ENCODE peak calls at places on chromosome 14, in six cellular contexts. G, B, T, A, H and Z are unnamed samples.

GRCh38 chr14:82067221-82067620 is 533.6 kb upstream of the SEL1L start:
- DNase-seq in H (no peak), G (no peak), B (no peak), T (no peak), A (no peak), Z (no peak)

GRCh38 chr14:48350971-48351370 is 675.6 kb upstream of the MDGA2 start:
- DNase-seq in B (no peak), H (no peak), T (no peak), G (no peak), A (no peak), Z (no peak)

GRCh38 chr14:104661086-104661485 is 28.3 kb upstream of the INF2 start:
- DNase-seq in G (no peak), B (no peak), A (no peak), H (no peak), T (no peak), Z (no peak)

GRCh38 chr14:98189077-98189476 is 1082.9 kb downstream of the BCL11B start:
- DNase-seq in H (no peak), B (no peak), G (no peak), A (no peak), T (no peak), Z (no peak)

GRCh38 chr14:30362369-30363218 is 196.4 kb upstream of the G2E3 start:
- DNase-seq in B (no peak), A (no peak), H (no peak), T (no peak), G (no peak), Z (no peak)

GRCh38 chr14:53516261-53516774 is 363.2 kb upstream of the DDHD1 start:
- DNase-seq in A (no peak), B (no peak), T (no peak), G (no peak), H (no peak), Z (no peak)

GRCh38 chr14:99879401-99880295 is 86.4 kb downstream of the EML1 start:
- DNase-seq in T (no peak), H (no peak), B (no peak), A (no peak), G (no peak), Z (no peak)

GRCh38 chr14:99522025-99522401 is 40.8 kb downstream of the CCNK start:
- DNase-seq in G (no peak), A (no peak), T (no peak), H (no peak), B (no peak), Z (no peak)

GRCh38 chr14:89123851-89124250 is 293.2 kb downstream of the FOXN3 start:
- DNase-seq in B (no peak), G (no peak), A (no peak), T (no peak), H (no peak), Z (no peak)

GRCh38 chr14:23054000-23054811 is 3.1 kb downstream of the CDH24 start:
- DNase-seq in H (peak), A (no peak), B (no peak), T (peak), G (peak), Z (peak)

GRCh38 chr14:23021479-23021878 is 11.5 kb upstream of the C14orf93 start:
- DNase-seq in A (no peak), T (no peak), B (no peak), G (no peak), H (no peak), Z (no peak)

GRCh38 chr14:65421201-65421981 is 8.9 kb downstream of the FUT8 start:
- DNase-seq in G (no peak), A (no peak), T (no peak), B (peak), H (no peak), Z (no peak)

GRCh38 chr14:71372411-71372838 is 465.2 kb downstream of the PCNX1 start:
- DNase-seq in A (no peak), B (no peak), H (peak), G (no peak), T (no peak), Z (no peak)

GRCh38 chr14:75258079-75258802 is 20.4 kb upstream of the FOS start:
- DNase-seq in H (no peak), A (no peak), G (no peak), B (no peak), T (no peak), Z (no peak)

GRCh38 chr14:77554816-77555599 is 56.4 kb upstream of the ISM2 start:
- DNase-seq in H (no peak), T (no peak), G (no peak), A (no peak), B (no peak), Z (peak)

GRCh38 chr14:76257842-76258397 is 106.2 kb downstream of the GPATCH2L start:
- DNase-seq in T (no peak), G (no peak), H (no peak), B (no peak), A (no peak), Z (no peak)

GRCh38 chr14:39472078-39472477 is 39.8 kb upstream of the FBXO33 start:
- DNase-seq in B (no peak), A (no peak), H (no peak), G (no peak), T (no peak), Z (no peak)

GRCh38 chr14:68651652-68652432 is 141.0 kb downstream of the ZFP36L1 start:
- DNase-seq in A (no peak), H (no peak), T (no peak), G (no peak), B (no peak), Z (no peak)